ENCODE peak calls at places on chromosomes 4 and X, in five cellular contexts. One of them, this sample, is unnamed.

GRCh38 chr4:15332377-15332776 is 95.5 kb upstream of the C1QTNF7 start:
- DNase-seq in GM12865: no peak
- DNase-seq in stimulated activated naive CD8-positive, alpha-beta T cell treated with anti-CD3 and anti-CD28 coated beads, Interleukin-15, Interleukin-2, amounts not matched to agents 100 U/mL and 50 U/mL, for 24 hours: no peak
- DNase-seq in AG04450: no peak
- DNase-seq in fibroblast of mammary gland: no peak
- DNase-seq in this sample: no peak

GRCh38 chr4:127782275-127783025 is at the start of gene HSPA4L:
- DNase-seq in AG04450: no peak
- DNase-seq in stimulated activated naive CD8-positive, alpha-beta T cell treated with anti-CD3 and anti-CD28 coated beads, Interleukin-15, Interleukin-2, amounts not matched to agents 100 U/mL and 50 U/mL, for 24 hours: peak
- DNase-seq in GM12865: peak
- DNase-seq in fibroblast of mammary gland: peak
- DNase-seq in this sample: peak

GRCh38 chr4:25578431-25578830 is 77.2 kb upstream of the SLC34A2 start:
- DNase-seq in AG04450: no peak
- DNase-seq in GM12865: no peak
- DNase-seq in stimulated activated naive CD8-positive, alpha-beta T cell treated with anti-CD3 and anti-CD28 coated beads, Interleukin-15, Interleukin-2, amounts not matched to agents 100 U/mL and 50 U/mL, for 24 hours: no peak
- DNase-seq in fibroblast of mammary gland: no peak
- DNase-seq in this sample: no peak

GRCh38 chrX:23668335-23668734 is 1.0 kb downstream of the PRDX4 start:
- DNase-seq in fibroblast of mammary gland: no peak
- DNase-seq in stimulated activated naive CD8-positive, alpha-beta T cell treated with anti-CD3 and anti-CD28 coated beads, Interleukin-15, Interleukin-2, amounts not matched to agents 100 U/mL and 50 U/mL, for 24 hours: no peak
- DNase-seq in GM12865: peak
- DNase-seq in AG04450: no peak
- DNase-seq in this sample: no peak

GRCh38 chr4:147975902-147976301 is 244.0 kb downstream of the ARHGAP10 start:
- DNase-seq in fibroblast of mammary gland: no peak
- DNase-seq in stimulated activated naive CD8-positive, alpha-beta T cell treated with anti-CD3 and anti-CD28 coated beads, Interleukin-15, Interleukin-2, amounts not matched to agents 100 U/mL and 50 U/mL, for 24 hours: no peak
- DNase-seq in GM12865: no peak
- DNase-seq in AG04450: no peak
- DNase-seq in this sample: no peak

GRCh38 chr4:108982359-108982758 is 219.5 kb upstream of the ETNPPL start:
- DNase-seq in stimulated activated naive CD8-positive, alpha-beta T cell treated with anti-CD3 and anti-CD28 coated beads, Interleukin-15, Interleukin-2, amounts not matched to agents 100 U/mL and 50 U/mL, for 24 hours: no peak
- DNase-seq in GM12865: no peak
- DNase-seq in fibroblast of mammary gland: no peak
- DNase-seq in AG04450: no peak
- DNase-seq in this sample: no peak

GRCh38 chrX:150051096-150051495 is 112.8 kb upstream of the EOLA2 start:
- DNase-seq in AG04450: no peak
- DNase-seq in GM12865: no peak
- DNase-seq in stimulated activated naive CD8-positive, alpha-beta T cell treated with anti-CD3 and anti-CD28 coated beads, Interleukin-15, Interleukin-2, amounts not matched to agents 100 U/mL and 50 U/mL, for 24 hours: no peak
- DNase-seq in fibroblast of mammary gland: no peak
- DNase-seq in this sample: no peak

GRCh38 chrX:72306851-72307645 is 1.3 kb upstream of the CITED1 start:
- DNase-seq in fibroblast of mammary gland: peak
- DNase-seq in GM12865: peak
- DNase-seq in AG04450: peak
- DNase-seq in stimulated activated naive CD8-positive, alpha-beta T cell treated with anti-CD3 and anti-CD28 coated beads, Interleukin-15, Interleukin-2, amounts not matched to agents 100 U/mL and 50 U/mL, for 24 hours: no peak
- DNase-seq in this sample: peak

This sample was measured in NCI-H1105 treated with DMSO at 0.1 percent for 48 hours.